ENCODE peak calls at places on chromosomes 3 and 15, in ten cellular contexts. B is epithelial cell of esophagus, F is kidney glomerular epithelial cell, S is trophoblast cell, Q is GM12891, T is activated B cell treated with CpG ODN at 0.5 μM for 24 hours, R is HTR-8/SVneo, V is H9, M is heart left ventricle, W is fibroblast of lung. Z is an unnamed sample.

GRCh38 chr3:139538733-139539132 is 809 bp downstream of the RBP1 start:
- DNase-seq in M (no peak), R (no peak), F (no peak), W (peak; percentile 84), Q (no peak), S (peak; percentile 22), V (peak; percentile 44), B (no peak), T (no peak), Z (no peak)

GRCh38 chr3:114668099-114668498 is 374.3 kb downstream of the TIGIT start:
- DNase-seq in S (no peak), R (no peak), B (no peak), W (no peak), Q (no peak), F (no peak), V (no peak), T (no peak), M (no peak), Z (no peak)

GRCh38 chr3:159765025-159765859 is 223.4 kb upstream of the IL12A start:
- DNase-seq in T (no peak), V (peak; percentile 72), B (peak; percentile 98), M (peak; percentile 90), W (peak; percentile 99), S (peak; percentile 94), Q (no peak), F (peak; percentile 94), R (peak; percentile 78), Z (peak; percentile 92)

GRCh38 chr15:94456246-94456645 is 224.9 kb downstream of the MCTP2 start:
- DNase-seq in W (no peak), B (no peak), R (no peak), T (no peak), Q (no peak), V (no peak), S (no peak), M (no peak), F (no peak), Z (no peak)

GRCh38 chr3:30643763-30644462 is 37.5 kb downstream of the TGFBR2 start:
- DNase-seq in S (no peak), F (no peak), M (no peak), T (no peak), R (no peak), W (no peak), Q (no peak), B (no peak), V (no peak), Z (no peak)

GRCh38 chr3:147419062-147419701 is 10.0 kb downstream of the ZIC1 start:
- DNase-seq in W (peak; percentile 68), R (peak; percentile 59), F (no peak), B (no peak), Q (no peak), M (no peak), V (peak; percentile 94), T (no peak), S (peak; percentile 5), Z (no peak)

GRCh38 chr3:146187334-146187950 is 26.5 kb upstream of the PLOD2 start:
- DNase-seq in V (no peak), W (peak; percentile 32), S (peak; percentile 46), T (no peak), F (peak; percentile 72), B (peak; percentile 55), Q (no peak), M (no peak), R (no peak), Z (no peak)

GRCh38 chr15:59997070-59997701 is 6.9 kb upstream of the FOXB1 start:
- DNase-seq in R (no peak), Q (no peak), V (peak; percentile 92), W (no peak), F (no peak), S (peak; percentile 63), T (peak; percentile 17), M (no peak), B (peak; percentile 36), Z (no peak)

GRCh38 chr3:195448205-195448875 is 5.5 kb upstream of the ACAP2 start:
- DNase-seq in T (no peak), Q (no peak), F (no peak), S (no peak), R (no peak), M (no peak), B (no peak), V (no peak), W (no peak), Z (no peak)

GRCh38 chr3:195443391-195443989 is 670 bp upstream of the ACAP2 start:
- DNase-seq in V (no peak), W (no peak), T (no peak), F (no peak), M (no peak), R (no peak), Q (no peak), S (no peak), B (no peak), Z (no peak)

GRCh38 chr3:71101581-71101980 is 481.9 kb downstream of the FOXP1 start:
- DNase-seq in V (no peak), M (no peak), B (no peak), T (no peak), Q (no peak), S (peak; percentile 18), W (peak; percentile 43), R (no peak), F (no peak), Z (no peak)

GRCh38 chr3:43773273-43774104 is 82.8 kb downstream of the ABHD5 start:
- DNase-seq in V (peak; percentile 69), B (peak; percentile 42), F (no peak), M (peak; percentile 53), Q (no peak), W (peak; percentile 39), S (no peak), R (no peak), T (no peak), Z (no peak)

GRCh38 chr3:170741756-170742530 is 128.1 kb downstream of the RPL22L1 start:
- DNase-seq in Q (no peak), T (no peak), S (peak; percentile 30), B (no peak), R (no peak), M (no peak), V (no peak), F (no peak), W (peak; percentile 63), Z (no peak)